ENCODE peak calls at places on chromosomes 1 and 21, in seven cellular contexts. W is T-cell, L is brain microvascular endothelial cell, Y is chondrocyte, D is HuH-7, V is neuronal stem cell, F is NCI-H187. B is an unnamed sample.

GRCh38 chr1:150560011-150560438 is 10.8 kb downstream of the ADAMTSL4 start:
- DNase-seq in W (peak), D (peak), F (peak), Y (peak), L (no peak), V (peak), B (peak)

GRCh38 chr1:36889846-36890245 is 144.5 kb downstream of the GRIK3 start:
- DNase-seq in Y (no peak), V (no peak), W (no peak), F (no peak), D (no peak), L (no peak), B (no peak)

GRCh38 chr1:168035345-168035744 is 98.5 kb upstream of the MPC2 start:
- DNase-seq in D (no peak), V (no peak), F (no peak), L (no peak), W (no peak), Y (no peak), B (no peak)

GRCh38 chr1:58862728-58863385 is 79.0 kb upstream of the JUN start:
- DNase-seq in V (no peak), L (no peak), F (no peak), W (no peak), D (no peak), Y (no peak), B (no peak)

GRCh38 chr1:20634065-20634593 is 871 bp downstream of the PINK1 start:
- DNase-seq in D (no peak), Y (no peak), F (no peak), V (no peak), W (no peak), L (no peak), B (no peak)

GRCh38 chr1:55716151-55716550 is 501.0 kb upstream of the USP24 start:
- DNase-seq in F (no peak), D (no peak), W (no peak), L (no peak), Y (no peak), V (no peak), B (no peak)

GRCh38 chr1:89892816-89893215 is 72.0 kb downstream of the LRRC8D start:
- DNase-seq in V (no peak), F (no peak), D (no peak), Y (no peak), L (no peak), W (no peak), B (no peak)

GRCh38 chr1:147919881-147920280 is 8.3 kb upstream of the GPR89B start:
- DNase-seq in V (no peak), Y (no peak), F (no peak), W (no peak), L (no peak), D (no peak), B (no peak)

GRCh38 chr1:240666548-240667198 is 54.7 kb upstream of the GREM2 start:
- DNase-seq in D (no peak), F (no peak), Y (no peak), V (no peak), L (no peak), W (peak), B (no peak)

GRCh38 chr1:59028052-59028451 is 244.2 kb upstream of the JUN start:
- DNase-seq in W (no peak), F (no peak), V (no peak), L (no peak), Y (no peak), D (no peak), B (no peak)

GRCh38 chr1:236947794-236948193 is 56.4 kb downstream of the MT1HL1 start:
- DNase-seq in Y (no peak), D (no peak), W (no peak), V (no peak), L (no peak), F (no peak), B (no peak)

GRCh38 chr21:29300547-29301138 is 1.9 kb downstream of the BACH1 start:
- DNase-seq in D (no peak), V (no peak), W (no peak), L (no peak), F (no peak), Y (no peak), B (no peak)

GRCh38 chr1:172976222-172977041 is 74.3 kb downstream of the TNFSF18 start:
- DNase-seq in L (peak), W (no peak), F (no peak), Y (no peak), D (peak), V (no peak), B (no peak)

GRCh38 chr21:38920631-38921398 is 115.1 kb downstream of the ETS2 start:
- DNase-seq in F (no peak), Y (no peak), L (no peak), V (no peak), D (no peak), W (no peak), B (peak)

GRCh38 chr1:203025721-203026665 is at the start of gene PPFIA4:
- DNase-seq in W (peak), F (peak), V (peak), L (peak), D (peak), Y (no peak), B (peak)

GRCh38 chr1:37965301-37965700 is 18.4 kb upstream of the INPP5B start:
- DNase-seq in F (no peak), V (no peak), D (no peak), Y (no peak), W (no peak), L (no peak), B (no peak)

GRCh38 chr1:156608981-156609380 is 7.7 kb upstream of the GPATCH4 start:
- DNase-seq in V (no peak), Y (no peak), W (peak), F (peak), D (peak), L (no peak), B (no peak)

GRCh38 chr1:40312238-40313205 is 4.6 kb downstream of the COL9A2 start:
- DNase-seq in L (no peak), F (no peak), V (no peak), D (peak), W (no peak), Y (no peak), B (peak)

GRCh38 chr1:53047737-53048344 is 14.2 kb upstream of the PODN start:
- DNase-seq in W (no peak), D (no peak), L (peak), Y (no peak), F (no peak), V (no peak), B (no peak)

GRCh38 chr1:221910222-221910621 is 168.3 kb upstream of the DUSP10 start:
- DNase-seq in W (no peak), V (no peak), L (no peak), F (no peak), Y (no peak), D (no peak), B (no peak)

GRCh38 chr21:38752051-38752505 is 53.7 kb upstream of the ETS2 start:
- DNase-seq in W (no peak), Y (no peak), L (no peak), F (no peak), V (no peak), D (no peak), B (no peak)

GRCh38 chr1:209038316-209038715 is 545.2 kb upstream of the CAMK1G start:
- DNase-seq in V (no peak), F (no peak), W (no peak), Y (no peak), L (no peak), D (no peak), B (no peak)

GRCh38 chr1:37261129-37261528 is 213.3 kb upstream of the ZC3H12A start:
- DNase-seq in D (no peak), V (no peak), Y (no peak), W (no peak), F (no peak), L (no peak), B (no peak)

GRCh38 chr1:205229399-205229861 is 1.7 kb downstream of the TMCC2 start:
- DNase-seq in V (peak), L (no peak), W (peak), Y (no peak), F (peak), D (peak), B (peak)

GRCh38 chr1:16151200-16151708 is 4.6 kb downstream of the EPHA2 start:
- DNase-seq in D (no peak), L (no peak), W (no peak), F (no peak), V (no peak), Y (no peak), B (peak)

GRCh38 chr1:225484657-225485606 is 57.1 kb upstream of the LBR start:
- DNase-seq in W (no peak), F (no peak), D (no peak), L (no peak), V (no peak), Y (no peak), B (no peak)

GRCh38 chr1:29697391-29697780 is 461.1 kb downstream of the PTPRU start:
- DNase-seq in D (no peak), Y (no peak), V (no peak), F (no peak), L (no peak), W (no peak), B (no peak)

B was measured in AG08396.